ENCODE peak calls at places on chromosomes 13 and 19, in four cellular contexts. K is SK-N-SH; Q is naive thymus-derived CD4-positive, alpha-beta T cell; J is CD8-positive, alpha-beta memory T cell. P is an unnamed sample. For H3K27me3, the result is how much of the 10 kb centered on the place peaks cover.

GRCh38 chr13:71865858-71866172 is 1.2 kb downstream of the DACH1 start:
- DNase-seq in K (peak), Q (no peak), J (no peak), P (no peak)

GRCh38 chr13:48478401-48478800 is 54.5 kb downstream of the RCBTB2 start:
- DNase-seq in K (no peak), Q (no peak), J (no peak), P (no peak)

GRCh38 chr13:98915563-98916348 is 62.1 kb downstream of the DOCK9 start:
- DNase-seq in K (no peak), Q (no peak), J (no peak), P (no peak)

GRCh38 chr13:74288361-74288911 is 154.2 kb upstream of the KLF12 start:
- DNase-seq in K (peak), Q (peak), J (peak), P (no peak)

GRCh38 chr19:2044709-2045500 is 6.1 kb downstream of the MKNK2 start:
- DNase-seq in K (no peak), Q (no peak), J (no peak), P (no peak)

GRCh38 chr19:8393871-8394250 is 3.7 kb downstream of the RAB11B start:
- DNase-seq in K (no peak), Q (no peak), J (no peak), P (peak)

GRCh38 chr19:5103061-5103701 is 134.3 kb downstream of the KDM4B start:
- DNase-seq in K (peak), Q (no peak), J (no peak), P (peak)

GRCh38 chr13:102838982-102839381 is 6.8 kb upstream of the ERCC5 start:
- DNase-seq in K (no peak), Q (no peak), J (no peak), P (no peak)

GRCh38 chr19:30334841-30335240 is 37.3 kb upstream of the ZNF536 start:
- DNase-seq in K (no peak), Q (no peak), J (no peak), P (no peak)

GRCh38 chr13:99653526-99653925 is 152.3 kb downstream of the TM9SF2 start:
- DNase-seq in K (no peak), Q (no peak), J (no peak), P (no peak)

GRCh38 chr19:5154799-5155426 is 185.7 kb downstream of the PTPRS start:
- DNase-seq in K (peak), Q (no peak), J (no peak), P (peak)

GRCh38 chr13:101415358-101416174 is 742 bp downstream of the NALCN start:
- DNase-seq in K (no peak), Q (no peak), J (no peak), P (no peak)

GRCh38 chr19:40494191-40494838 is 27.5 kb downstream of the SPTBN4 start:
- DNase-seq in K (no peak), Q (no peak), J (no peak), P (no peak)

GRCh38 chr13:97223711-97224461 is 1.8 kb downstream of the MBNL2 start:
- DNase-seq in K (no peak), Q (no peak), J (no peak), P (no peak)

GRCh38 chr19:35004517-35005255 is 4.6 kb downstream of the GRAMD1A start:
- DNase-seq in K (no peak), Q (no peak), J (no peak), P (no peak)

GRCh38 chr13:111323950-111324651 is 3.7 kb downstream of the TEX29 start:
- DNase-seq in K (no peak), Q (no peak), J (no peak), P (no peak)

GRCh38 chr19:906480-906879 is 6.5 kb downstream of the R3HDM4 start:
- DNase-seq in K (no peak), Q (no peak), J (no peak), P (no peak)

GRCh38 chr13:30394798-30395191 is 27.5 kb upstream of the UBE2L5 start:
- DNase-seq in K (no peak), Q (peak), J (peak), P (no peak)

GRCh38 chr13:65912516-65912915 is 1317.6 kb downstream of the PCDH9 start:
- DNase-seq in K (no peak), Q (no peak), J (no peak), P (no peak)

GRCh38 chr19:29705706-29706105 is 9.4 kb downstream of the C19orf12 start:
- DNase-seq in K (no peak), Q (no peak), J (no peak), P (no peak)

GRCh38 chr13:32253911-32254399 is 61.2 kb downstream of the ZAR1L start:
- DNase-seq in K (no peak), Q (no peak), J (no peak), P (no peak)
- H3K27ac ChIP-seq in K (no peak), Q (no peak), J (no peak), P (peak)

DNA sequence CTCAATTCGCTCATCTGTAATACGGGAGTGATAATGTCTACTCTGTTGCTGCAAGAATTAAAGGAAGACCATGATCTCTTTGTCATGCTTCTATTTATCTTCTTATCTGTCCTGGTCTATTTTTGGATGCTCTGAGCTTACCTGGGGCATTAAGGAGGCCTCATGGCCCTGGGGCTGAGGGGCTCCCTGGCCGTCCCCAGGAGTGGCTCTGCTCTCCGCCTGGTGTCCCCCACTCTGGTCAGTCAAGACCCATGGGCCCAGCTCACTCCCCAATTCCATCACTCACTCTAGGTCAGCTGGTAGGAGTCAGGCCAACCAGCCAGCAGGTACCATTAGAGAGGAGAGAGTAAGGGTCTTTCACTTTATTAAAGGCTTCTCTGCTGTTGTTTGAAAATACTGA is 1.1 kb upstream of the CHST8 start:
- DNase-seq in K (no peak), Q (no peak), J (no peak), P (no peak)
- H3K27me3 ChIP-seq in K (under half), Q (under half), J (under half), P (under half)

GRCh38 chr13:113106053-113106452 is 462 bp downstream of the F7 start:
- DNase-seq in K (no peak), Q (no peak), J (no peak), P (no peak)
- H3K27ac ChIP-seq in K (no peak), Q (no peak), J (no peak), P (no peak)

GRCh38 chr19:49058592-49058991 is 1.0 kb upstream of the CGB7 start:
- DNase-seq in K (peak), Q (no peak), J (no peak), P (no peak)

GRCh38 chr19:49059056-49059455 is 1.5 kb upstream of the CGB7 start:
- DNase-seq in K (peak), Q (no peak), J (no peak), P (no peak)

GRCh38 chr19:49061000-49061399 is 3.5 kb upstream of the CGB7 start:
- DNase-seq in K (no peak), Q (no peak), J (no peak), P (no peak)

GRCh38 chr19:49064029-49064629 is 489 bp downstream of the NTF4 start:
- DNase-seq in K (peak), Q (no peak), J (no peak), P (no peak)

GRCh38 chr19:49061445-49061844 is 3.2 kb downstream of the NTF4 start:
- DNase-seq in K (peak), Q (no peak), J (no peak), P (no peak)
- H3K27me3 ChIP-seq in K (under half), Q (under half), J (under half), P (under half)

GRCh38 chr13:110250258-110250891 is 56.6 kb downstream of the COL4A1 start:
- DNase-seq in K (no peak), Q (no peak), J (no peak), P (no peak)
- H3K27ac ChIP-seq in K (peak), Q (no peak), J (no peak), P (no peak)

DNA sequence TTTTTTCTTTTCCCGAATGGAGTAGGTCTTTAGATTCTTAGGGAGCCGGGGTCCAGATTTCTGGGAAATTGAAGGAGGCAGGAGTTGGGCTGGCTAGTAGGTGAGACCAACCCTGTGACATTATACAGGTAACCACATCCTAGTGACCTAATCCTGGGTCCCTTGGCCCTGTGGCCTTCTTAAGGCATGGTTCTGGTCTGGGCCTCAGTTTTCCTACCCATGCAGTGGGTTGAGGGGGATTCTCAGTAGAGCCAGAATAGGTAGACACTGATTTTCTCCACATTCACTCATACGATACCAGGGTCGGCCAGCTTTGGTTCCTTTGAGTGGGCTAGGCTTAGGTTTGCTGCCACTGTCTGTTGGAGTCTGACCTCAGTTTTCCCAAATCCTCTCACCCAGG is 7.2 kb downstream of the PPFIA3 start:
- DNase-seq in K (no peak), Q (no peak), J (no peak), P (no peak)
- H3K27me3 ChIP-seq in K (under half), Q (under half), J (under half), P (under half)

DNA sequence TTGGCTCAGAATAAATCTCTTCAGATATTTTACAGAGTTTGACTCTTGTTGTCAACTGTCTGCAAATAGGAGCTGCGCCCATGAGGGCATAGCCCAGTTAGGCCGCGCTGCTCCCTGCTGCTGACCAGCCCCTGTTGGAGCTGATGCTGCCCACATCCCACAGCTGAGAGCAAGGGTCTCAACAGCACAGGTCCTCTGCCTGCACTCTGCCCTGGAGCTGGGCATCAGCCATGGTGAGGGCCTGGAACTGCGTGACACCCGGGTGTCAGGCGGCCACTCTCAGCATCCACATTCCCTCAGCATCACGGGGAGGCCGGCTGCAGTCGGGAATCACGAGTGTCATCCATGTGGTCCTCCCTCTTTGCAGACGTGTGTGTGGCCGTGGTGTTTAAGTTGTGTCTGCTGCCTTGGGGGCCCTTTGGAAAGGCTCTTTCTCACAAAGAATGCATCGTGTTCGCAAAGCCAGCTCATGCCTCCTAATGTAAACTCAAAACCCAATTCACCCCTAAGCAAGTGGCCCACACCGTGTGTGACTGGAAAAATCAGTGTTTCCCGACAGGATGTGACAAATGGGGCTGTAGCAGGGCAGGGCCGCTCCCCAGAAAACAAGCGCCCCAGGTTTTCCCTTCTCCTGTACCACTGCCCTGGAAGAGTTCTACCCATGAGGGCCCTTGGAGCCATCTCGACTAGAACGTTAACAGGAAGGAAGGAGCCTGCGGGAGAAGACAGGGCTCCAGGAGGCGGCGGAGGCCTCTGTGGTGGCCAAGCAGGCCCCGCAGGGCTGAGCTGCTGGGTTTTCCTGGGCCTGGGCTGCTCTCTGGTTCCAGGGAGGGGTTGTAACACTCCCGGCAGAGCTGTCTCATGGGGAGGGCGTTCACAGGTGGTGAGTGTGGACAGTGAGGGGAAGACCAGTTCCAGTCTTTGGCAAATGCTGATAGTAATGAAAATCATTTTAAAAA is 20.3 kb downstream of the ATP11A start:
- DNase-seq in K (no peak), Q (no peak), J (no peak), P (peak)
- H3K27ac ChIP-seq in K (no peak), Q (no peak), J (no peak), P (no peak)

GRCh38 chr19:13408889-13409518 is 97.3 kb downstream of the CACNA1A start:
- DNase-seq in K (no peak), Q (no peak), J (no peak), P (no peak)

GRCh38 chr19:13399746-13400145 is 106.5 kb downstream of the CACNA1A start:
- DNase-seq in K (no peak), Q (no peak), J (no peak), P (no peak)

GRCh38 chr19:13400296-13400695 is 106.0 kb downstream of the CACNA1A start:
- DNase-seq in K (no peak), Q (no peak), J (no peak), P (no peak)

GRCh38 chr19:13401388-13401787 is 104.9 kb downstream of the CACNA1A start:
- DNase-seq in K (no peak), Q (no peak), J (no peak), P (no peak)

DNA sequence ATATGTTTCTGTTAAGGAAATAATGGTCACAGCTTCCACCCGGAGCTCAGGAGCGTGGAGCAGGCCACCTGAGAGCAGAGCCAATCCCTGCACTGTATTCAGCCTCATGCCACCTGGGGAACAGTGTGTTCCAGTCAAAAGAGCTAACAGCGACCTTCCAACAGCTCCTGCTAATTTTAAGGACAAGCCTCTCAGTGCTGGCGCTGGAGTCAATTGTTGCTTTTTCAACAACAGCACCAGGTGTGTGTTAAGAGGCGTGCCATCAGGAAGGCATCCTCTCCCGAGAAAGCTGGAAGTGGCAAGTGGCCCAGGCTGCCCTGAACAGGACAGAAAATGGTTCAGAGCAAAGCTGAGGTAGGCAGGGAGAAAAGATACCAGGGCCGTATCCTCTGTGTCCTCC is 102.0 kb downstream of the CACNA1A start:
- DNase-seq in K (no peak), Q (no peak), J (no peak), P (no peak)
- H3K27me3 ChIP-seq in K (under half), Q (under half), J (under half), P (under half)

GRCh38 chr19:46429999-46430398 is 1.3 kb upstream of the PNMA8C start:
- DNase-seq in K (no peak), Q (no peak), J (no peak), P (no peak)

GRCh38 chr19:46426035-46426505 is 2.7 kb downstream of the PNMA8C start:
- DNase-seq in K (no peak), Q (no peak), J (no peak), P (no peak)

GRCh38 chr19:46427518-46427917 is 1.2 kb downstream of the PNMA8C start:
- DNase-seq in K (no peak), Q (no peak), J (no peak), P (no peak)

GRCh38 chr19:46428278-46429141 is at the start of gene PNMA8C:
- DNase-seq in K (peak), Q (no peak), J (peak), P (peak)

GRCh38 chr19:46426506-46427162 is 2.1 kb downstream of the PNMA8C start:
- DNase-seq in K (peak), Q (no peak), J (no peak), P (peak)
- H3K27ac ChIP-seq in K (no peak), Q (no peak), J (no peak), P (peak)